ENCODE peak calls at places on chromosomes 6 and 20, in nine cellular contexts. Z, H, C, P, K, M, J, N and G are unnamed samples.

GRCh38 chr20:14829897-14830296 is 492.5 kb upstream of the FLRT3 start:
- DNase-seq in Z (no peak), H (no peak), C (no peak), P (no peak), K (no peak), M (no peak), J (no peak), N (no peak), G (no peak)

GRCh38 chr20:49724637-49725606 is 11.2 kb upstream of the B4GALT5 start:
- DNase-seq in Z (no peak), H (peak), C (no peak), P (no peak), K (no peak), M (peak), J (no peak), N (no peak), G (no peak)

GRCh38 chr6:134111062-134111677 is 58.7 kb upstream of the SLC2A12 start:
- DNase-seq in Z (peak), H (peak), C (peak), P (no peak), K (peak), M (peak), J (no peak), N (no peak), G (no peak)

GRCh38 chr20:20205862-20206236 is 153.5 kb downstream of the CFAP61 start:
- DNase-seq in Z (no peak), H (no peak), C (no peak), P (no peak), K (no peak), M (no peak), J (no peak), N (no peak), G (no peak)

GRCh38 chr20:48335421-48336090 is 492.2 kb downstream of the PREX1 start:
- DNase-seq in Z (no peak), H (no peak), C (no peak), P (no peak), K (no peak), M (no peak), J (no peak), N (no peak), G (peak)

GRCh38 chr6:150006961-150007464 is 18.3 kb downstream of the RAET1L start:
- DNase-seq in Z (no peak), H (no peak), C (no peak), P (no peak), K (peak), M (peak), J (no peak), N (no peak), G (no peak)

GRCh38 chr6:3356824-3357420 is 98.2 kb downstream of the PSMG4 start:
- DNase-seq in Z (no peak), H (no peak), C (no peak), P (no peak), K (no peak), M (peak), J (no peak), N (no peak), G (no peak)

GRCh38 chr20:19907326-19908056 is 109.7 kb upstream of the NAA20 start:
- DNase-seq in Z (no peak), H (no peak), C (no peak), P (no peak), K (no peak), M (peak), J (no peak), N (no peak), G (no peak)

GRCh38 chr6:76682842-76683241 is 610.4 kb upstream of the IMPG1 start:
- DNase-seq in Z (no peak), H (no peak), C (no peak), P (no peak), K (peak), M (peak), J (no peak), N (no peak), G (no peak)

GRCh38 chr6:164148789-164149188 is 734.3 kb downstream of the QKI start:
- DNase-seq in Z (no peak), H (no peak), C (no peak), P (no peak), K (no peak), M (no peak), J (no peak), N (no peak), G (no peak)

GRCh38 chr6:75296811-75297779 is 12.5 kb upstream of the TMEM30A start:
- DNase-seq in Z (no peak), H (peak), C (no peak), P (no peak), K (peak), M (peak), J (no peak), N (no peak), G (no peak)

GRCh38 chr6:74879970-74880369 is 325.9 kb downstream of the COL12A1 start:
- DNase-seq in Z (no peak), H (no peak), C (no peak), P (no peak), K (no peak), M (no peak), J (no peak), N (no peak), G (no peak)

GRCh38 chr6:170516783-170517616 is 36.1 kb downstream of the PSMB1 start:
- DNase-seq in Z (no peak), H (peak), C (peak), P (peak), K (peak), M (peak), J (no peak), N (peak), G (no peak)

GRCh38 chr6:11328613-11329247 is 96.3 kb upstream of the NEDD9 start:
- DNase-seq in Z (no peak), H (no peak), C (no peak), P (no peak), K (no peak), M (peak), J (no peak), N (no peak), G (no peak)

GRCh38 chr20:38920851-38921250 is 5.4 kb upstream of the FAM83D start:
- DNase-seq in Z (no peak), H (no peak), C (no peak), P (no peak), K (no peak), M (no peak), J (no peak), N (no peak), G (no peak)

GRCh38 chr6:47298475-47298874 is 11.2 kb downstream of the TNFRSF21 start:
- DNase-seq in Z (no peak), H (no peak), C (no peak), P (no peak), K (no peak), M (no peak), J (no peak), N (no peak), G (no peak)

GRCh38 chr6:3697609-3698008 is 53.9 kb downstream of the PXDC1 start:
- DNase-seq in Z (peak), H (peak), C (no peak), P (no peak), K (no peak), M (peak), J (no peak), N (no peak), G (no peak)

GRCh38 chr6:145213614-145214013 is 521.7 kb downstream of the EPM2A start:
- DNase-seq in Z (no peak), H (no peak), C (no peak), P (no peak), K (no peak), M (no peak), J (no peak), N (no peak), G (no peak)

GRCh38 chr20:54199721-54200176 is 8.1 kb upstream of the PFDN4 start:
- DNase-seq in Z (no peak), H (peak), C (peak), P (peak), K (peak), M (peak), J (peak), N (peak), G (peak)

GRCh38 chr6:148179786-148180185 is 162.9 kb upstream of the SASH1 start:
- DNase-seq in Z (no peak), H (no peak), C (no peak), P (no peak), K (peak), M (peak), J (no peak), N (no peak), G (no peak)

GRCh38 chr6:42010185-42010872 is 40.0 kb upstream of the TAF8 start:
- DNase-seq in Z (no peak), H (no peak), C (no peak), P (no peak), K (no peak), M (peak), J (no peak), N (no peak), G (no peak)

GRCh38 chr6:134584809-134585528 is 267.1 kb upstream of the SGK1 start:
- DNase-seq in Z (no peak), H (peak), C (no peak), P (no peak), K (no peak), M (peak), J (no peak), N (no peak), G (no peak)

GRCh38 chr6:28648035-28648877 is 122.6 kb downstream of the GPX5 start:
- DNase-seq in Z (peak), H (peak), C (no peak), P (no peak), K (peak), M (peak), J (no peak), N (peak), G (no peak)

GRCh38 chr6:158050107-158050735 is 68.6 kb downstream of the SYNJ2 start:
- DNase-seq in Z (no peak), H (no peak), C (no peak), P (no peak), K (no peak), M (no peak), J (peak), N (no peak), G (no peak)

GRCh38 chr20:49948809-49949507 is 12.8 kb downstream of the RNF114 start:
- DNase-seq in Z (no peak), H (no peak), C (no peak), P (no peak), K (peak), M (peak), J (peak), N (no peak), G (no peak)

GRCh38 chr6:43870660-43871061 is 100.7 kb downstream of the VEGFA start:
- DNase-seq in Z (no peak), H (no peak), C (no peak), P (no peak), K (no peak), M (peak), J (no peak), N (no peak), G (peak)

GRCh38 chr6:145245119-145245518 is 490.2 kb downstream of the EPM2A start:
- DNase-seq in Z (no peak), H (no peak), C (no peak), P (no peak), K (no peak), M (peak), J (no peak), N (no peak), G (no peak)

GRCh38 chr6:169809386-169809785 is 58.0 kb downstream of the ERMARD start:
- DNase-seq in Z (no peak), H (no peak), C (no peak), P (no peak), K (no peak), M (no peak), J (peak), N (no peak), G (no peak)

GRCh38 chr20:50246367-50247195 is 56.0 kb downstream of the CEBPB start:
- DNase-seq in Z (no peak), H (peak), C (no peak), P (no peak), K (no peak), M (no peak), J (no peak), N (no peak), G (no peak)

GRCh38 chr20:45781391-45781931 is 10.2 kb downstream of the WFDC3 start:
- DNase-seq in Z (peak), H (peak), C (peak), P (no peak), K (no peak), M (peak), J (no peak), N (no peak), G (no peak)

GRCh38 chr20:58418949-58419748 is 30.1 kb downstream of the VAPB start:
- DNase-seq in Z (no peak), H (no peak), C (no peak), P (no peak), K (no peak), M (no peak), J (no peak), N (no peak), G (no peak)

GRCh38 chr6:16286151-16286522 is 47.8 kb downstream of the GMPR start:
- DNase-seq in Z (no peak), H (no peak), C (no peak), P (no peak), K (peak), M (peak), J (no peak), N (peak), G (peak)

GRCh38 chr6:154448448-154449096 is 61.9 kb downstream of the CNKSR3 start:
- DNase-seq in Z (no peak), H (no peak), C (peak), P (no peak), K (no peak), M (peak), J (no peak), N (peak), G (no peak)

GRCh38 chr20:62133864-62134263 is 9.3 kb downstream of the PSMA7 start:
- DNase-seq in Z (no peak), H (no peak), C (no peak), P (no peak), K (peak), M (no peak), J (no peak), N (no peak), G (no peak)
- H3K27ac ChIP-seq in Z (no peak), H (no peak), C (no peak), P (no peak), K (peak), M (no peak), J (no peak), N (no peak), G (no peak)

GRCh38 chr20:23136893-23137745 is 51.0 kb upstream of the CD93 start:
- DNase-seq in Z (peak), H (peak), C (no peak), P (no peak), K (no peak), M (no peak), J (peak), N (no peak), G (no peak)
- H3K27ac ChIP-seq in Z (peak), H (no peak), C (no peak), P (no peak), K (no peak), M (no peak), J (no peak), N (no peak), G (no peak)

GRCh38 chr20:56430471-56430870 is 18.4 kb downstream of the CASS4 start:
- DNase-seq in Z (no peak), H (no peak), C (no peak), P (no peak), K (no peak), M (no peak), J (no peak), N (no peak), G (no peak)

GRCh38 chr20:56430957-56431356 is 18.9 kb downstream of the CASS4 start:
- DNase-seq in Z (no peak), H (no peak), C (no peak), P (no peak), K (no peak), M (no peak), J (no peak), N (no peak), G (no peak)

GRCh38 chr20:56433221-56433879 is 21.3 kb downstream of the CASS4 start:
- DNase-seq in Z (no peak), H (no peak), C (no peak), P (no peak), K (no peak), M (no peak), J (no peak), N (no peak), G (no peak)

GRCh38 chr20:56431451-56431850 is 19.4 kb downstream of the CASS4 start:
- DNase-seq in Z (no peak), H (no peak), C (no peak), P (no peak), K (no peak), M (no peak), J (no peak), N (no peak), G (no peak)

GRCh38 chr20:56433880-56434255 is 21.8 kb downstream of the CASS4 start:
- DNase-seq in Z (no peak), H (no peak), C (no peak), P (no peak), K (no peak), M (peak), J (no peak), N (no peak), G (no peak)
- H3K27ac ChIP-seq in Z (no peak), H (no peak), C (no peak), P (no peak), K (no peak), M (no peak), J (no peak), N (no peak), G (no peak)

GRCh38 chr6:110542311-110543024 is 66.1 kb upstream of the SLC22A16 start:
- DNase-seq in Z (no peak), H (no peak), C (no peak), P (no peak), K (no peak), M (peak), J (no peak), N (peak), G (peak)

GRCh38 chr6:110545081-110545872 is 68.9 kb upstream of the SLC22A16 start:
- DNase-seq in Z (no peak), H (no peak), C (no peak), P (no peak), K (no peak), M (no peak), J (no peak), N (no peak), G (no peak)

GRCh38 chr6:110543106-110543505 is 66.7 kb upstream of the SLC22A16 start:
- DNase-seq in Z (no peak), H (peak), C (no peak), P (no peak), K (no peak), M (no peak), J (no peak), N (peak), G (peak)

GRCh38 chr6:110541701-110542309 is 65.4 kb upstream of the SLC22A16 start:
- DNase-seq in Z (no peak), H (no peak), C (no peak), P (no peak), K (no peak), M (peak), J (no peak), N (peak), G (peak)

GRCh38 chr6:110544472-110544871 is 68.1 kb upstream of the SLC22A16 start:
- DNase-seq in Z (no peak), H (no peak), C (no peak), P (no peak), K (no peak), M (no peak), J (no peak), N (no peak), G (no peak)
- H3K27ac ChIP-seq in Z (no peak), H (no peak), C (no peak), P (no peak), K (no peak), M (peak), J (no peak), N (peak), G (peak)

GRCh38 chr6:29652198-29652584 is 4.7 kb upstream of the MOG start:
- DNase-seq in Z (no peak), H (no peak), C (no peak), P (no peak), K (no peak), M (no peak), J (no peak), N (no peak), G (no peak)
- H3K27ac ChIP-seq in Z (no peak), H (no peak), C (no peak), P (no peak), K (no peak), M (peak), J (no peak), N (peak), G (no peak)